ENCODE peak calls at places on chromosomes 16 and 17, in nine cellular contexts. M is caudate nucleus; Z is amniotic stem cell; K is effector memory CD4-positive, alpha-beta T cell; I is GM10248; Q is hippocampal formation; W is transverse colon; C is heart left ventricle; P is NCI-H510A. A is an unnamed sample.

GRCh38 chr17:75729351-75729750 is 8.1 kb downstream of the ITGB4 start:
- DNase-seq in C (no peak), P (no peak), M (no peak), K (no peak), Q (no peak), W (no peak), Z (no peak), I (no peak), A (no peak)

GRCh38 chr17:29566473-29567361 is at the start of gene ABHD15:
- DNase-seq in K (peak), M (no peak), I (peak), P (peak), W (peak), Q (peak), C (peak), Z (no peak), A (peak)

GRCh38 chr17:76356803-76357456 is 3.2 kb upstream of the PRPSAP1 start:
- DNase-seq in I (no peak), K (no peak), P (no peak), W (peak), C (no peak), Q (no peak), M (no peak), Z (no peak), A (peak)

GRCh38 chr16:72722552-72722951 is 325.4 kb downstream of the ZFHX3 start:
- DNase-seq in Q (peak), Z (no peak), W (no peak), P (no peak), I (no peak), K (no peak), C (no peak), M (no peak), A (no peak)

GRCh38 chr17:33057564-33057963 is 65.9 kb downstream of the SPACA3 start:
- DNase-seq in Q (no peak), P (no peak), C (no peak), I (no peak), K (no peak), W (no peak), Z (no peak), M (no peak), A (no peak)

GRCh38 chr16:15907863-15908478 is 19.6 kb upstream of the CEP20 start:
- DNase-seq in Q (no peak), P (peak), C (no peak), K (no peak), M (no peak), Z (no peak), W (peak), I (peak), A (peak)

GRCh38 chr17:9072626-9073339 is 51.5 kb downstream of the NTN1 start:
- DNase-seq in C (peak), I (no peak), K (no peak), W (peak), Z (no peak), M (no peak), Q (no peak), P (no peak), A (peak)

GRCh38 chr17:66551839-66552238 is 249.4 kb downstream of the PRKCA start:
- DNase-seq in W (no peak), P (no peak), M (no peak), I (no peak), K (no peak), Z (no peak), C (no peak), Q (no peak), A (no peak)

GRCh38 chr16:17803625-17804410 is 333.1 kb upstream of the XYLT1 start:
- DNase-seq in K (no peak), C (no peak), M (no peak), I (no peak), Q (no peak), P (no peak), W (no peak), Z (no peak), A (no peak)

GRCh38 chr16:57600048-57600835 is 28.2 kb upstream of the ADGRG1 start:
- DNase-seq in W (peak), K (no peak), I (peak), M (no peak), C (peak), Q (peak), P (peak), Z (no peak), A (peak)

GRCh38 chr16:68089067-68089466 is 3.9 kb downstream of the NFATC3 start:
- DNase-seq in C (no peak), I (no peak), W (no peak), P (no peak), Z (no peak), Q (no peak), M (no peak), K (no peak), A (no peak)

GRCh38 chr17:77834170-77835115 is 124.1 kb upstream of the TNRC6C start:
- DNase-seq in W (peak), P (no peak), M (no peak), Q (no peak), Z (peak), K (peak), I (peak), C (peak), A (no peak)

GRCh38 chr17:82402865-82403264 is 15.3 kb upstream of the HEXD start:
- DNase-seq in W (no peak), K (no peak), Q (no peak), C (no peak), Z (no peak), M (no peak), I (peak), P (no peak), A (no peak)

GRCh38 chr17:17232303-17232621 is 4.7 kb downstream of the FLCN start:
- DNase-seq in P (no peak), I (no peak), W (no peak), C (no peak), K (no peak), M (no peak), Z (no peak), Q (no peak), A (no peak)

GRCh38 chr17:30942311-30943079 is 20.8 kb downstream of the ADAP2 start:
- DNase-seq in K (no peak), I (no peak), C (no peak), P (no peak), Q (no peak), Z (no peak), W (no peak), M (no peak), A (no peak)

GRCh38 chr16:50774405-50774804 is 32.5 kb downstream of the CYLD start:
- DNase-seq in P (no peak), C (no peak), K (no peak), Q (no peak), I (no peak), M (no peak), Z (no peak), W (no peak), A (no peak)

GRCh38 chr16:24728891-24729242 is 584 bp upstream of the TNRC6A start:
- DNase-seq in W (no peak), K (no peak), I (no peak), Z (no peak), C (no peak), P (no peak), Q (no peak), M (no peak), A (no peak)

GRCh38 chr17:42702446-42702845 is 20.1 kb downstream of the CNTNAP1 start:
- DNase-seq in W (no peak), P (no peak), M (no peak), C (no peak), Q (no peak), K (no peak), Z (no peak), I (peak), A (no peak)

GRCh38 chr16:70493863-70494770 is 29.2 kb downstream of the COG4 start:
- DNase-seq in I (no peak), K (no peak), C (no peak), W (no peak), M (no peak), Z (no peak), Q (no peak), P (no peak), A (no peak)

GRCh38 chr16:15466886-15467781 is 32.7 kb downstream of the BMERB1 start:
- DNase-seq in C (no peak), P (no peak), Z (no peak), M (no peak), I (no peak), K (no peak), Q (no peak), W (no peak), A (no peak)

GRCh38 chr17:47318197-47318918 is 5.4 kb upstream of the EFCAB13 start:
- DNase-seq in P (no peak), C (no peak), I (no peak), W (no peak), M (no peak), K (no peak), Q (no peak), Z (no peak), A (no peak)

GRCh38 chr16:68069511-68070248 is 15.5 kb upstream of the NFATC3 start:
- DNase-seq in Z (no peak), I (no peak), P (peak), K (peak), W (peak), M (no peak), C (peak), Q (no peak), A (peak)